ENCODE peak calls at places on chromosomes 12 and 14, in nine cellular contexts. E is psoas muscle; D is left ventricle myocardium inferior; U is cardiac muscle cell; F is pancreas; A is body of pancreas; Q is heart right ventricle; C is upper lobe of right lung; T is CD8-positive, alpha-beta T cell. O is an unnamed sample.

GRCh38 chr12:52187206-52187605 is 4.6 kb downstream of the KRT80 start:
- DNase-seq in E (no peak), D (no peak), U (no peak), F (no peak), A (no peak), Q (no peak), C (no peak), T (no peak), O (no peak)

GRCh38 chr12:105831372-105831771 is 307.4 kb downstream of the NUAK1 start:
- DNase-seq in E (no peak), D (no peak), U (no peak), F (no peak), A (no peak), Q (no peak), C (no peak), T (no peak), O (no peak)

GRCh38 chr12:28866715-28867503 is 282.2 kb upstream of the FAR2 start:
- DNase-seq in E (no peak), D (no peak), U (no peak), F (no peak), A (no peak), Q (no peak), C (no peak), T (no peak), O (no peak)

GRCh38 chr14:100842799-100843198 is 16.9 kb downstream of the MEG3 start:
- DNase-seq in E (peak; percentile 21), D (no peak), U (no peak), F (no peak), A (no peak), Q (no peak), C (no peak), T (no peak), O (peak; percentile 17)

GRCh38 chr12:85985996-85986395 is 111.9 kb downstream of the NTS start:
- DNase-seq in E (no peak), D (no peak), U (no peak), F (no peak), A (no peak), Q (no peak), C (no peak), T (no peak), O (peak; percentile 51)

GRCh38 chr12:123250471-123251383 is 17.5 kb downstream of the MTRFR start:
- DNase-seq in E (no peak), D (no peak), U (no peak), F (peak; percentile 77), A (peak; percentile 71), Q (no peak), C (peak; percentile 85), T (no peak), O (peak; percentile 96)

GRCh38 chr14:61754627-61755381 is 7.4 kb upstream of the SNAPC1 start:
- DNase-seq in E (no peak), D (no peak), U (no peak), F (no peak), A (no peak), Q (no peak), C (no peak), T (no peak), O (peak; percentile 29)

GRCh38 chr12:89707623-89707991 is 1.0 kb downstream of the ATP2B1 start:
- DNase-seq in E (peak; percentile 21), D (peak; percentile 16), U (peak; percentile 59), F (no peak), A (peak; percentile 30), Q (peak; percentile 24), C (peak; percentile 65), T (no peak), O (no peak)

GRCh38 chr12:46509135-46509534 is 136.6 kb upstream of the SLC38A2 start:
- DNase-seq in E (no peak), D (no peak), U (no peak), F (no peak), A (no peak), Q (no peak), C (no peak), T (no peak), O (no peak)

GRCh38 chr12:16606117-16606200 is at the start of gene LMO3:
- DNase-seq in E (no peak), D (no peak), U (no peak), F (no peak), A (no peak), Q (no peak), C (no peak), T (no peak), O (no peak)
- H3K27me3 ChIP-seq in E (no peaks in the 10 kb centered on the region), D (peaks cover 72% of the 10 kb centered on the region), U (peaks cover 39% of the 10 kb centered on the region), F (no peaks in the 10 kb centered on the region), A (no peaks in the 10 kb centered on the region), Q (peaks cover 54% of the 10 kb centered on the region), C (no peaks in the 10 kb centered on the region), T (no peaks in the 10 kb centered on the region), O (no peaks in the 10 kb centered on the region)

GRCh38 chr12:25942709-25943108 is 15.8 kb upstream of the RASSF8 start:
- DNase-seq in E (no peak), D (no peak), U (no peak), F (no peak), A (no peak), Q (no peak), C (no peak), T (no peak), O (no peak)

GRCh38 chr12:25939606-25940005 is 18.9 kb upstream of the RASSF8 start:
- DNase-seq in E (no peak), D (no peak), U (no peak), F (no peak), A (no peak), Q (no peak), C (no peak), T (no peak), O (no peak)

GRCh38 chr12:25938581-25938980 is 19.9 kb upstream of the RASSF8 start:
- DNase-seq in E (no peak), D (no peak), U (no peak), F (no peak), A (no peak), Q (no peak), C (no peak), T (no peak), O (no peak)

GRCh38 chr12:25943940-25944339 is 14.5 kb upstream of the RASSF8 start:
- DNase-seq in E (no peak), D (no peak), U (no peak), F (no peak), A (no peak), Q (no peak), C (no peak), T (no peak), O (no peak)

DNA sequence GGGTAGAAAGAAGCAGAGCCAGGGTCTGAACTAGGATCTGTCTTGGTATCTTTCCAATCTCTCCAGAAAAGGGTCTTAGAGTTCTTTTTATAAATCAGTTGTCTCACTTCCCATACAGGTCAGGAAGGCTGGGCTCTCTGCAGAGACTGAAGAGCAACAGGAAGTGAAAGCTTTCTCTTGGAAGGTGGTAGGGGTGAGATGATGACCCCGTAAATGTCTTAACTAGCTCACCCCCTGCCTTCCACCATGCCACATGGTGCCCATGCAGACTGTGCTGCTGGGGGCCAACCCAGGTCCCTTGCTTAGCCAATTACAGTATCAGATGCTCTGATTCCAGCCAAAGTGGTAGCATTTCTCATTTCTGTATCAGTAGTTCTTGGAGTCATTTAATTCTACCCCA is 17.6 kb upstream of the RASSF8 start:
- DNase-seq in E (no peak), D (no peak), U (no peak), F (no peak), A (no peak), Q (no peak), C (no peak), T (no peak), O (no peak)
- H3K4me3 ChIP-seq in E (no peak overlapping the region), D (no peak overlapping the region), U (no peak overlapping the region), F (no peak overlapping the region), A (no peak overlapping the region), Q (no peak overlapping the region), C (no peak overlapping the region), T (no peak overlapping the region), O (no peak overlapping the region)

DNA sequence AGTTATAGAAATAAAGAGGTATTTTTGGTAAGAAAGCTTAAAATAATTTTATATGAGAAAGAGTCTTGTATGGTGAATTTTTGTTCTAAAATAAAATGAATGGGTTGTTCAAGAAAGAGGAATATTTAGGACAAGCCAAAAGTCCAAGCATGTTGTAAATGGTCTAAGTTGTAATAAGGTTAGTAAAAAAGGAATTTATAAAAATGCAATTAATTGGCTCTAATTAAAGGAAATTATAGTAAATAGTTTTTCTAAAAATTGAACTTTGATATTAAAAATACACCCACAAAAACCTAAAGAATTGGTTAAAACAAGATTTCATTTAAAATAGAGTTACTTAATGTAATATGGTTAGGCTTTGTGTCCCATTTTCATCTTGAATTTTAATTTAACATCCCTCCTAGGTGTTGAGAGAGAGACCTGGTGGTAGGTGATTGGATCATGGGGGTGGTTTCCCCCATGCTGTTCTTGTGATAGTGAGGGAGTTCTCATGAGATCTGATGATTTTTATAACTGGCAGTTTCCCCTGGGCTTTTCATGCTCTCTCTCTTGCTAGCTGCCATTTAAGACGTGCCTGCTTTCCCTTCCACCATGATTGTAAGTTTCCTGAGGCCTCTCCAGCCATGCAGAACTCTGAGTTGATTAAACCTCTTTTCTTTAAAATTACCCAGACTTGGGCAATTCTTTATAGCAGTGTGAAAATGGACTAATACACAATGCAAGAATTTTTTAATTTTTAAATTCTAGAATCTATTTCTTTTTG is 13.0 kb downstream of the SLC22A17 start:
- DNase-seq in E (no peak), D (no peak), U (no peak), F (no peak), A (no peak), Q (no peak), C (no peak), T (no peak), O (no peak)
- TF ChIP-seq CTCF in E (no peak), D (no peak), U (no peak), F (no peak), A (no peak), Q (no peak), C (no peak), T (no peak), O (no peak)

GRCh38 chr14:49364752-49365117 is 221.4 kb downstream of the RPS29 start:
- DNase-seq in E (no peak), D (no peak), U (no peak), F (no peak), A (no peak), Q (no peak), C (no peak), T (no peak), O (no peak)

GRCh38 chr14:49363926-49364751 is 222.0 kb downstream of the RPS29 start:
- DNase-seq in E (no peak), D (no peak), U (peak; percentile 67), F (no peak), A (no peak), Q (no peak), C (no peak), T (no peak), O (no peak)

GRCh38 chr14:49362916-49363315 is 223.3 kb downstream of the RPS29 start:
- DNase-seq in E (no peak), D (no peak), U (no peak), F (no peak), A (no peak), Q (no peak), C (no peak), T (no peak), O (no peak)

GRCh38 chr14:49367696-49368095 is 218.5 kb downstream of the RPS29 start:
- DNase-seq in E (no peak), D (no peak), U (no peak), F (no peak), A (no peak), Q (no peak), C (no peak), T (no peak), O (no peak)

DNA sequence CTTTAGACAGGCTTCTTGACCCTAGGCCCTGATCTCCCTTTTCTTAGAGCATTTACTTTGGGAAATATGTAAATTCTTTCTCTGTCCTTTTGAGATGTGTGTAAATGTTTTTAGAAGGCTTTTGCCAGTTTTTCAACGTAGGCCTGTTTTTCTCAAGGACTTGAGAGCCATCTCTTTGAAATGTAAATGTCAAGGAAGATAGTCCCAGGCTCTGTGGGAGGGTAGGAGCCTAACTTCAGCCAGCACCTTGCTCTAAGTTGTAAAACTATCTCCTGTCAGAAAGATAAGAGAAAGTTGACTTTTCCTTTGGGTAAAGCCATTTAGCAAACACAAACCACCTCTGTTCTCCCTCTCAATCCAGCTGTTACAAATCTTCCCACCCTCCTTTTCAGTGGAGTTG is 219.8 kb downstream of the RPS29 start:
- DNase-seq in E (no peak), D (no peak), U (no peak), F (no peak), A (no peak), Q (no peak), C (no peak), T (no peak), O (no peak)
- H3K27me3 ChIP-seq in E (no peaks in the 10 kb centered on the region), D (no peaks in the 10 kb centered on the region), U (no peaks in the 10 kb centered on the region), F (no peaks in the 10 kb centered on the region), A (no peaks in the 10 kb centered on the region), Q (no peaks in the 10 kb centered on the region), C (no peaks in the 10 kb centered on the region), T (no peaks in the 10 kb centered on the region), O (no peaks in the 10 kb centered on the region)

O was measured in bronchial epithelial cell.